ENCODE peak calls at places on chromosomes 2 and 18, in five cellular contexts. O is K562, F is mammary epithelial cell, V is fibroblast of lung, U is neural progenitor cell. C is an unnamed sample.

GRCh38 chr2:134280231-134280630 is 26.4 kb downstream of the MGAT5 start:
- DNase-seq in V (no peak), U (no peak), O (no peak), F (no peak), C (no peak)

GRCh38 chr2:119707117-119708087 is 28.4 kb downstream of the TMEM177 start:
- DNase-seq in O (peak; percentile 46), F (no peak), V (no peak), U (no peak), C (no peak)

GRCh38 chr2:165601866-165602636 is 132.6 kb downstream of the CSRNP3 start:
- DNase-seq in F (peak; percentile 62), V (peak; percentile 63), U (no peak), O (no peak), C (no peak)

GRCh38 chr2:201880620-201881381 is 74.5 kb downstream of the CDK15 start:
- DNase-seq in U (no peak), F (no peak), V (peak; percentile 67), O (peak; percentile 18), C (no peak)

GRCh38 chr2:228819701-228820100 is 451.4 kb downstream of the PID1 start:
- DNase-seq in U (no peak), V (no peak), O (no peak), F (no peak), C (no peak)

GRCh38 chr18:7957297-7957696 is 390.2 kb downstream of the PTPRM start:
- DNase-seq in U (no peak), O (no peak), V (no peak), F (no peak), C (no peak)

GRCh38 chr2:101116841-101117552 is 34.2 kb downstream of the TBC1D8 start:
- DNase-seq in O (no peak), V (no peak), U (no peak), F (no peak), C (peak; percentile 100)

GRCh38 chr2:208033701-208034502 is 8.6 kb upstream of the PLEKHM3 start:
- DNase-seq in V (peak; percentile 47), O (peak; percentile 56), U (peak; percentile 47), F (peak; percentile 90), C (peak; percentile 97)

GRCh38 chr2:195664528-195664927 is 7.5 kb downstream of the SLC39A10 start:
- DNase-seq in U (no peak), O (no peak), F (no peak), V (no peak), C (no peak)

GRCh38 chr2:233350708-233351107 is 3.6 kb upstream of the DGKD start:
- DNase-seq in U (no peak), V (peak; percentile 92), F (peak; percentile 96), O (peak; percentile 77), C (peak; percentile 62)

GRCh38 chr18:61892683-61893303 is at the start of gene RNF152:
- DNase-seq in O (no peak), V (peak; percentile 23), U (peak; percentile 81), F (peak; percentile 49), C (no peak)

GRCh38 chr18:61893971-61894750 is 1.4 kb upstream of the RNF152 start:
- DNase-seq in U (peak; percentile 90), O (peak; percentile 78), V (peak; percentile 62), F (peak; percentile 79), C (peak; percentile 11)

GRCh38 chr18:61894751-61895524 is 2.1 kb upstream of the RNF152 start:
- DNase-seq in F (no peak), O (no peak), U (peak; percentile 36), V (no peak), C (no peak)

GRCh38 chr18:61891874-61892273 is 933 bp downstream of the RNF152 start:
- DNase-seq in O (no peak), U (no peak), V (no peak), F (no peak), C (no peak)

GRCh38 chr18:61893304-61893970 is 630 bp upstream of the RNF152 start:
- DNase-seq in V (peak; percentile 48), U (peak; percentile 81), O (peak; percentile 40), F (peak; percentile 37), C (no peak)
- TF ChIP-seq EZH2 in V (no peak), U (no peak), O (no peak), F (no peak), C (no peak)

DNA sequence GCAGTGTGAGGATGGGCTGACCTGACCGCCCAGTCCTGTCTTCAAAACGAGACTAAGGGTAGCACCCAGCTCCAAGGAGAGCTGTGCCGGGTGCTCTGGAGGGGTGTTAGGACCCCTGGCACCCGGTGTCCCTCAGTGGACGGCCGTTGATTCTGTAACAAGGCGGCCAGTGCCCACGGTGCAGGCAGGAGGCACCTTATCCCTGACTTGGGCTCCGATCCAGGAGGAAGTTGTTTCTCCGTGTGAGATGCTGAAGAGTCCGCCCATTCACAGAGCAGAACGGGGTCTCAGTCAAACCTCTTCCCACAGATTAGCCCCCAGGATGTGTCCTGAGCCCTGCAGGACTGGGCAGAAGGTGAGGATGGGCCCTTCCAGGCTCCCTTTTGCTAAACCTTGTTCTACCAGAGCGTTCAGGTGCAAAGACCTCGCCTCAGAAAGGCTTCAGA is 123.0 kb downstream of the NFATC1 start:
- DNase-seq in U (no peak), O (no peak), V (no peak), F (no peak), C (no peak)
- TF ChIP-seq EZH2 in U (no peak), O (no peak), V (no peak), F (no peak), C (no peak)

DNA sequence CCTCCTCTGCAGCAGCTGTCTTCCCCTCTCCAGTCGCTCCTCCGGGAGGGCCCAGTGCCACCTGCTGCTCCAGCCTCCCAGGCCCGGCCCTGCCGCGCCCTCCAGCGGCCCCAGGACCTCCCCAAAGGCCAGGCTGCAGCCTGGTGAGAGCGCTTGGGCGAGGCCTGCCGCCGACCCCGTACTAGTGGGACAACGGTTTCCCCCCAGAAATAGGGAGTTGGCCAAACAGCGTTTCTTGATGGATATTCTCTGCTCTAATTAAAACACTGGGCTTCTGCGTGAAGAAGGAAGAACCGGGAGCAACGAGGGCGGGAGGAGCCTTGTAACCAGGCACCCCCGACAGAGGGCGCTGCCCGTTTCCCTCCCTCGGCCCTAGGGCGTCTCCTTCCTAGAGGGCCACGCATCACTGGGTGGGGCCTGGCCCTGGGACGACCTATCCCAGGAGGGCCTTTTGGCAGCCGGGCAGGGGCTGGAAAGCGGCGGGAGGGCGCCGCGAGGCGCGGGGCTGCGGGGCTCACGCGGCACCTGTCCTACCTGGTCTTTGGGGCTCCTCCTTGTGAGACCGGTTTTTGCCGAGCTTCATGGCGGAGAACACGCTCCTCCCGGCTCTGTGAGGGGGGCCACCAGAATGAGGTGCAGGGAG is 25.4 kb upstream of the OTOF start:
- DNase-seq in U (peak; percentile 93), O (peak; percentile 99), V (peak; percentile 61), F (peak; percentile 44), C (peak; percentile 61)
- TF ChIP-seq EZH2 in U (no peak), O (no peak), V (peak; percentile 10), F (no peak), C (no peak)

GRCh38 chr18:57353940-57354461 is 1.6 kb downstream of the ST8SIA3 start:
- DNase-seq in F (peak; percentile 13), V (peak; percentile 29), U (peak; percentile 94), O (peak; percentile 52), C (peak; percentile 2)
- TF ChIP-seq EZH2 in F (peak; percentile 33), V (no peak), U (peak; percentile 49), O (no peak), C (no peak)

DNA sequence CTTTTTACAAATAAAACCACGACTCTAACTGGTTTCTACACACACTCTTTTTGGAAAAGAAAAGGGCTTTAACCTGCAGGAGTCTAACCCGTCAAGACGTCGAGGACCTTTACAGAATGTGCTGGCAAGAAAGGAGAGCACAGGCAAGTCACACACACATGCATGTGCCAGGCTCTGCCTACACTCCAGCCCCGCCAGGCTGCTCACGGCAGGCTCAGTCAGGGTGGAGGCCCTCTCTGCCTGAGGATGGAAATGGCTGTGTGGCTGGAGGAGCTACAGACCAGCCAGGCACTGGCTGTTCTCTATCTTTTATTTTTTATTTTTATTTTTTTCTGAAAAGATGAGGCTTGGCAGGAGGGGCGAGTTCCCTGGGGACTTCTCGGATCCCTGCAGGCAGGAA is 10.2 kb downstream of the SIX3 start:
- DNase-seq in V (no peak), F (no peak), O (no peak), U (peak; percentile 44), C (no peak)
- TF ChIP-seq EZH2 in V (no peak), F (no peak), O (no peak), U (no peak), C (no peak)

DNA sequence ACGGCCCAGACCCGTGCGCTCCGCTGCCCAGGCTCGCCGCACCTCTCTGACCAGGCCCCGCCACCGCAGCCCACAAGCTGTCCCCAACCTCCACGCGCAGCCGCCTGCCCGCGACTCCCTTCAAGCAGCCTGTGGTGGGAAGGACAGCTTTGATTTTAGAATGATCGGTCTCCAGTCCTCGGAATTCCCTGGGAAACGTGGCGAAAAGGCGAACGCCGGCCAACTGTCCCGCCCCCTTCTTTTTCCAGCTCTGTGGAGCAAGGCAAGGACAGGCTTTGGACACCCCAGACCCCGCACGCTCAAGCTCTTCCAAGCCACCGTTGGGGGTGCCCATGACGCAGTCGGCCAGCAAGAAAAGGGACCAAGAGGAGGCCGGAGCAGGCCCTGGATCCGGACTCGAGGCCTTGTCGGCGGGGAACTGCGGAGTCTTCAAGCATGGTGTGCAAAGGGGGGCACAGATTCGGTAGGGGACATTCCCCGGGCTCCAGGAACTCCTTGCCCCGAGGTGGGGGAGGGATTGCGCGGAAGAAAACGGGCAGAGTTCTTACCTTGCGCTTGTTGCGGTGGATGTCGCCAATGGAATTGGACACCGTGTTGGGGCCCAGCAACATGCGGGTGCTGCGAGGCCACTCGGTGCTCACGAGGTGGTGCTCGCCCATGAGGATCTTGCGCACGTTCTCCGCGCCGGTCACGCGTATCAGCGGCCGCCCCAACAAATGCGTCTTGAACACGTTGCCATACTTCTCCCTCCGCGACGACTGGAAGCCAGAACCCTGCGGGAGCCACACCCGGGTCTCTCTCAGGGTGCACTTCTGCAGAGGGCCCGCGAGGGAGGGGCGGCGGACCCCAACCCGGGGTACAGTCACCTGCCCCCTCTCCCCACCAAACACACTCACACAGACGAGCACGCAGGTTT is 4.0 kb downstream of the CYP26B1 start:
- DNase-seq in V (no peak), U (peak; percentile 56), O (no peak), F (no peak), C (no peak)
- TF ChIP-seq EZH2 in V (peak; percentile 89), U (peak; percentile 74), O (no peak), F (no peak), C (no peak)

GRCh38 chr2:104852161-104852689 is 1.7 kb upstream of the POU3F3 start:
- DNase-seq in V (peak; percentile 64), F (no peak), O (no peak), U (peak; percentile 82), C (no peak)
- TF ChIP-seq EZH2 in V (peak; percentile 61), F (peak; percentile 77), O (no peak), U (peak; percentile 89), C (peak; percentile 96)

DNA sequence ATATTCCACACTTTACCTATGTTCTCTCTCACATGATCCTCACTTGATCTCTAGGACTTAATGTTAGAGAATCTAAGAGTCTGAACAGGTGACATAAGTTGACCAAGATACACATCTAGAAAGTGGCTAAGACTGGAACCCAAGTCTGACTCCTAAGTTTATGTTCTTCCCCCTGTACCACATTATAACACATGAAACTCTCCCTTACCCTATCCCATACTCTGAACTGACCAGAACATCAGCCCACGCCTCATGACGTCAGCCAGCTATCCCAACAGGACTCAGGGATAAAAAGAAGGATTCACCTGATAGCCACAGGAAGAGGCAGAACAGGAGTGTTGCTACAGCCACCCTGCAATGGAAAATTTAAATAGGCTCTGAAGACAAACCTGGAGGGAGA is 392.2 kb downstream of the ZEB2 start:
- DNase-seq in O (no peak), U (no peak), V (no peak), F (no peak), C (no peak)
- TF ChIP-seq EZH2 in O (no peak), U (no peak), V (no peak), F (no peak), C (no peak)